ENCODE peak calls at places on chromosome 2, in seven cellular contexts. V is body of pancreas, F is T-helper 22 cell, X is globus pallidus, K is cardiac septum, B is mesendoderm, O is AG08396. U is an unnamed sample.

GRCh38 chr2:40844353-40845277 is 392.7 kb upstream of the SLC8A1 start:
- DNase-seq in V (peak; percentile 22), F (no peak), X (no peak), K (no peak), B (peak; percentile 85), O (no peak), U (peak; percentile 22)

GRCh38 chr2:191276792-191277465 is 31.7 kb downstream of the MYO1B start:
- DNase-seq in V (no peak), F (no peak), X (no peak), K (no peak), B (no peak), O (no peak), U (no peak)

GRCh38 chr2:152198499-152198898 is 22.9 kb upstream of the STAM2 start:
- DNase-seq in V (no peak), F (no peak), X (no peak), K (no peak), B (peak; percentile 49), O (no peak), U (no peak)

GRCh38 chr2:237558918-237559645 is 7.3 kb upstream of the PRLH start:
- DNase-seq in V (peak; percentile 41), F (no peak), X (no peak), K (no peak), B (no peak), O (peak; percentile 78), U (peak; percentile 40)

GRCh38 chr2:61793389-61793836 is 60.4 kb downstream of the FAM161A start:
- DNase-seq in V (peak; percentile 79), F (peak; percentile 32), X (peak; percentile 20), K (no peak), B (peak; percentile 85), O (peak; percentile 65), U (peak; percentile 28)

GRCh38 chr2:235968616-235969324 is 199.4 kb downstream of the GBX2 start:
- DNase-seq in V (no peak), F (no peak), X (no peak), K (peak; percentile 47), B (no peak), O (no peak), U (no peak)

GRCh38 chr2:163601377-163601776 is 134.4 kb downstream of the FIGN start:
- DNase-seq in V (no peak), F (no peak), X (no peak), K (no peak), B (peak; percentile 89), O (no peak), U (no peak)

GRCh38 chr2:138020432-138020831 is 56.2 kb downstream of the HNMT start:
- DNase-seq in V (no peak), F (no peak), X (no peak), K (no peak), B (peak; percentile 11), O (no peak), U (no peak)

GRCh38 chr2:121124330-121124729 is 160.7 kb downstream of the TFCP2L1 start:
- DNase-seq in V (no peak), F (no peak), X (no peak), K (peak; percentile 22), B (no peak), O (no peak), U (no peak)

GRCh38 chr2:10254373-10255188 is 48.1 kb upstream of the HPCAL1 start:
- DNase-seq in V (no peak), F (no peak), X (no peak), K (peak; percentile 64), B (peak; percentile 57), O (no peak), U (no peak)

GRCh38 chr2:135819211-135819610 is 17.8 kb downstream of the LCT start:
- DNase-seq in V (no peak), F (no peak), X (no peak), K (no peak), B (peak; percentile 71), O (peak; percentile 37), U (no peak)

GRCh38 chr2:12341215-12341614 is 375.5 kb upstream of the TRIB2 start:
- DNase-seq in V (no peak), F (no peak), X (no peak), K (no peak), B (no peak), O (no peak), U (no peak)

GRCh38 chr2:197024206-197024605 is 97.7 kb upstream of the PGAP1 start:
- DNase-seq in V (no peak), F (no peak), X (no peak), K (no peak), B (no peak), O (no peak), U (no peak)

GRCh38 chr2:109562421-109562820 is 51.3 kb downstream of the SEPTIN10 start:
- DNase-seq in V (no peak), F (no peak), X (no peak), K (no peak), B (no peak), O (no peak), U (no peak)

GRCh38 chr2:115094441-115094840 is 652.0 kb downstream of the DPP10 start:
- DNase-seq in V (no peak), F (no peak), X (no peak), K (no peak), B (no peak), O (no peak), U (no peak)

GRCh38 chr2:176152350-176153181 is 1.2 kb downstream of the HOXD4 start:
- DNase-seq in V (no peak), F (no peak), X (no peak), K (peak; percentile 46), B (no peak), O (no peak), U (no peak)

GRCh38 chr2:202278944-202279343 is 13.4 kb downstream of the NOP58 start:
- DNase-seq in V (no peak), F (no peak), X (peak; percentile 49), K (no peak), B (peak; percentile 59), O (peak; percentile 42), U (peak; percentile 28)

GRCh38 chr2:155372969-155373368 is 674.5 kb downstream of the KCNJ3 start:
- DNase-seq in V (no peak), F (no peak), X (peak; percentile 17), K (no peak), B (peak; percentile 40), O (no peak), U (no peak)

GRCh38 chr2:20182241-20182931 is 42.5 kb downstream of the SDC1 start:
- DNase-seq in V (peak; percentile 27), F (no peak), X (no peak), K (no peak), B (no peak), O (peak; percentile 69), U (no peak)

GRCh38 chr2:47070920-47071824 is 83.9 kb downstream of the STPG4 start:
- DNase-seq in V (peak; percentile 86), F (peak; percentile 12), X (peak; percentile 69), K (peak; percentile 80), B (no peak), O (peak; percentile 66), U (no peak)

GRCh38 chr2:74447230-74447999 is 5.7 kb upstream of the RTKN start:
- DNase-seq in V (no peak), F (no peak), X (no peak), K (no peak), B (no peak), O (no peak), U (no peak)

GRCh38 chr2:83522891-83523493 is 936.1 kb downstream of the SUCLG1 start:
- DNase-seq in V (no peak), F (no peak), X (no peak), K (no peak), B (no peak), O (no peak), U (no peak)

GRCh38 chr2:234953116-234954031 is 1.6 kb downstream of the SH3BP4 start:
- DNase-seq in V (peak; percentile 64), F (no peak), X (peak; percentile 46), K (peak; percentile 51), B (peak; percentile 57), O (no peak), U (no peak)

GRCh38 chr2:151302879-151303278 is 13.4 kb upstream of the NMI start:
- DNase-seq in V (no peak), F (no peak), X (no peak), K (no peak), B (no peak), O (peak; percentile 69), U (no peak)

GRCh38 chr2:206797376-206797775 is 32.0 kb downstream of the FASTKD2 start:
- DNase-seq in V (no peak), F (no peak), X (no peak), K (no peak), B (no peak), O (no peak), U (no peak)

GRCh38 chr2:144513388-144514100 is 6.4 kb downstream of the ZEB2 start:
- DNase-seq in V (no peak), F (no peak), X (peak; percentile 85), K (no peak), B (peak; percentile 65), O (no peak), U (no peak)

GRCh38 chr2:19349911-19350677 is 8.3 kb downstream of the OSR1 start:
- DNase-seq in V (peak; percentile 43), F (no peak), X (peak; percentile 76), K (no peak), B (peak; percentile 81), O (no peak), U (no peak)

GRCh38 chr2:55961318-55961911 is 37.8 kb upstream of the EFEMP1 start:
- DNase-seq in V (peak; percentile 47), F (no peak), X (peak; percentile 65), K (no peak), B (peak; percentile 44), O (peak; percentile 29), U (no peak)

GRCh38 chr2:197576631-197577030 is 60.8 kb downstream of the MOB4 start:
- DNase-seq in V (peak; percentile 8), F (no peak), X (no peak), K (no peak), B (peak; percentile 88), O (no peak), U (peak; percentile 33)

GRCh38 chr2:39803839-39804238 is 24.8 kb upstream of the THUMPD2 start:
- DNase-seq in V (no peak), F (no peak), X (no peak), K (no peak), B (no peak), O (no peak), U (no peak)

GRCh38 chr2:239962890-239963591 is 62.1 kb downstream of the NDUFA10 start:
- DNase-seq in V (no peak), F (no peak), X (peak; percentile 69), K (no peak), B (no peak), O (no peak), U (no peak)

GRCh38 chr2:30964334-30964733 is 157.1 kb upstream of the CAPN13 start:
- DNase-seq in V (no peak), F (no peak), X (no peak), K (no peak), B (no peak), O (no peak), U (no peak)

GRCh38 chr2:19538411-19538963 is 180.1 kb upstream of the OSR1 start:
- DNase-seq in V (peak; percentile 21), F (no peak), X (no peak), K (no peak), B (peak; percentile 5), O (peak; percentile 27), U (peak; percentile 52)

GRCh38 chr2:232776435-232776834 is at the start of gene KCNJ13:
- DNase-seq in V (no peak), F (no peak), X (no peak), K (no peak), B (peak; percentile 69), O (peak; percentile 42), U (peak; percentile 35)

GRCh38 chr2:172215936-172216335 is 113.2 kb upstream of the DLX2 start:
- DNase-seq in V (no peak), F (no peak), X (no peak), K (no peak), B (no peak), O (no peak), U (no peak)

GRCh38 chr2:240707046-240707756 is 15.5 kb downstream of the AQP12A start:
- DNase-seq in V (no peak), F (no peak), X (no peak), K (no peak), B (peak; percentile 26), O (no peak), U (no peak)

GRCh38 chr2:233414777-233415570 is 60.7 kb downstream of the DGKD start:
- DNase-seq in V (no peak), F (no peak), X (no peak), K (no peak), B (no peak), O (peak; percentile 51), U (no peak)

GRCh38 chr2:188293601-188294482 is 2.2 kb downstream of the GULP1 start:
- DNase-seq in V (peak; percentile 78), F (no peak), X (peak; percentile 62), K (peak; percentile 79), B (peak; percentile 78), O (peak; percentile 29), U (peak; percentile 96)

U was measured in LNCaP clone FGC.